ENCODE peak calls at places on chromosome 2, in seven cellular contexts. Y is H54; H is NCI-H2029 treated with DMSO at 0.1 percent for 48 hours; G is CD4-positive, alpha-beta T cell; Q is activated CD4-positive, alpha-beta T cell treated with anti-CD3 and anti-CD28 coated beads, Interleukin-2, amount 50 U/mL, for 4 hours; B is stimulated activated CD8-positive, alpha-beta memory T cell treated with anti-CD3 and anti-CD28 coated beads, Interleukin-15, amount 100 ng/mL, for 1 hour; M is OCI-M1. A is an unnamed sample.
A peak's percentile ranks its signal among the peaks of the same experiment; 100 is the strongest.

GRCh38 chr2:66925128-66925527 is 472.0 kb upstream of the ETAA1 start:
- DNase-seq in Y (no peak), H (no peak), G (no peak), Q (no peak), B (no peak), M (no peak), A (no peak)

GRCh38 chr2:200306969-200307811 is 697 bp downstream of the SPATS2L start:
- DNase-seq in Y (no peak), H (no peak), G (peak; percentile 20), Q (no peak), B (no peak), M (no peak), A (peak; percentile 58)

GRCh38 chr2:47026738-47027531 is 111.3 kb upstream of the MCFD2 start:
- DNase-seq in Y (no peak), H (no peak), G (no peak), Q (no peak), B (no peak), M (no peak), A (no peak)

GRCh38 chr2:23492337-23492675 is 107.3 kb downstream of the KLHL29 start:
- DNase-seq in Y (no peak), H (no peak), G (no peak), Q (no peak), B (no peak), M (no peak), A (no peak)

GRCh38 chr2:1514391-1515072 is 101.3 kb downstream of the TPO start:
- DNase-seq in Y (no peak), H (no peak), G (no peak), Q (no peak), B (no peak), M (no peak), A (no peak)

GRCh38 chr2:160199683-160200389 is at the start of gene ITGB6:
- DNase-seq in Y (no peak), H (no peak), G (no peak), Q (no peak), B (no peak), M (no peak), A (no peak)

GRCh38 chr2:98025481-98026037 is 29.8 kb upstream of the TMEM131 start:
- DNase-seq in Y (no peak), H (no peak), G (no peak), Q (no peak), B (no peak), M (no peak), A (no peak)

GRCh38 chr2:215697496-215697895 is 261.6 kb upstream of the FN1 start:
- DNase-seq in Y (no peak), H (no peak), G (no peak), Q (no peak), B (no peak), M (no peak), A (no peak)

GRCh38 chr2:167411367-167411766 is 523.1 kb downstream of the XIRP2 start:
- DNase-seq in Y (no peak), H (no peak), G (no peak), Q (no peak), B (no peak), M (peak; percentile 6), A (no peak)

A was measured in lung microvascular endothelial cell.